ENCODE peak calls at places on chromosomes 16 and 17, in five cellular contexts. E, U, G, K and R are unnamed samples.

GRCh38 chr16:28935924-28936783 is 4.4 kb downstream of the CD19 start:
- DNase-seq in E (peak; percentile 69), U (peak; percentile 88), G (no peak), K (peak; percentile 98), R (peak; percentile 89)

GRCh38 chr17:82375359-82376041 is 3.9 kb downstream of the UTS2R start:
- DNase-seq in E (no peak), U (no peak), G (no peak), K (no peak), R (peak; percentile 59)

GRCh38 chr16:2507679-2508064 is 6.1 kb upstream of the ATP6V0C start:
- DNase-seq in E (no peak), U (no peak), G (no peak), K (no peak), R (no peak)

GRCh38 chr17:82019905-82020873 is 2.5 kb downstream of the CENPX start:
- DNase-seq in E (peak; percentile 56), U (peak; percentile 77), G (no peak), K (peak; percentile 74), R (peak; percentile 88)

GRCh38 chr17:68378202-68379149 is 78.8 kb downstream of the WIPI1 start:
- DNase-seq in E (peak; percentile 63), U (peak; percentile 100), G (no peak), K (no peak), R (peak; percentile 26)

GRCh38 chr17:4247981-4248388 is 15.8 kb downstream of the ANKFY1 start:
- DNase-seq in E (peak; percentile 23), U (peak; percentile 55), G (no peak), K (peak; percentile 29), R (no peak)

GRCh38 chr17:2435852-2436251 is 35.0 kb upstream of the MNT start:
- DNase-seq in E (no peak), U (no peak), G (no peak), K (no peak), R (no peak)

GRCh38 chr16:86470964-86471363 is 39.4 kb upstream of the FOXF1 start:
- DNase-seq in E (no peak), U (no peak), G (no peak), K (no peak), R (no peak)

GRCh38 chr17:52145496-52145895 is 13.0 kb downstream of the CA10 start:
- DNase-seq in E (no peak), U (no peak), G (no peak), K (no peak), R (no peak)

GRCh38 chr16:83602797-83603735 is 204.7 kb upstream of the HSBP1 start:
- DNase-seq in E (no peak), U (no peak), G (no peak), K (no peak), R (no peak)

GRCh38 chr17:38557395-38557794 is 48.4 kb downstream of the SRCIN1 start:
- DNase-seq in E (no peak), U (no peak), G (no peak), K (no peak), R (no peak)

GRCh38 chr17:78128616-78129384 is at the start of gene TMC6:
- DNase-seq in E (peak; percentile 64), U (peak; percentile 87), G (no peak), K (peak; percentile 94), R (peak; percentile 93)

GRCh38 chr17:14010999-14011692 is 58.2 kb upstream of the COX10 start:
- DNase-seq in E (no peak), U (no peak), G (no peak), K (no peak), R (no peak)

GRCh38 chr16:89986600-89986999 is 32.7 kb downstream of the DBNDD1 start:
- DNase-seq in E (no peak), U (no peak), G (no peak), K (no peak), R (no peak)

GRCh38 chr17:65103896-65104295 is 33.3 kb upstream of the RGS9 start:
- DNase-seq in E (no peak), U (no peak), G (no peak), K (no peak), R (no peak)

GRCh38 chr17:42518755-42519545 is 17.1 kb upstream of the NAGLU start:
- DNase-seq in E (no peak), U (peak; percentile 63), G (no peak), K (peak; percentile 78), R (no peak)

GRCh38 chr17:42519546-42520444 is 16.2 kb upstream of the NAGLU start:
- DNase-seq in E (peak; percentile 92), U (peak; percentile 90), G (no peak), K (no peak), R (no peak)

GRCh38 chr17:42521666-42522262 is 14.3 kb upstream of the NAGLU start:
- DNase-seq in E (no peak), U (no peak), G (no peak), K (no peak), R (no peak)

GRCh38 chr17:42521036-42521435 is 15.0 kb upstream of the NAGLU start:
- DNase-seq in E (no peak), U (no peak), G (no peak), K (no peak), R (no peak)

GRCh38 chr17:42520540-42520951 is 15.5 kb upstream of the NAGLU start:
- DNase-seq in E (no peak), U (peak; percentile 55), G (no peak), K (peak; percentile 57), R (no peak)
- TF ChIP-seq ZBTB33 in E (no peak), U (no peak), G (no peak), K (no peak), R (no peak)

GRCh38 chr17:63247706-63248105 is 198.4 kb downstream of the CYB561 start:
- DNase-seq in E (no peak), U (no peak), G (no peak), K (no peak), R (peak; percentile 16)

GRCh38 chr17:63249256-63250006 is 196.7 kb downstream of the CYB561 start:
- DNase-seq in E (no peak), U (no peak), G (no peak), K (no peak), R (no peak)

GRCh38 chr17:63246344-63246743 is 199.8 kb downstream of the CYB561 start:
- DNase-seq in E (no peak), U (no peak), G (no peak), K (no peak), R (peak; percentile 55)

DNA sequence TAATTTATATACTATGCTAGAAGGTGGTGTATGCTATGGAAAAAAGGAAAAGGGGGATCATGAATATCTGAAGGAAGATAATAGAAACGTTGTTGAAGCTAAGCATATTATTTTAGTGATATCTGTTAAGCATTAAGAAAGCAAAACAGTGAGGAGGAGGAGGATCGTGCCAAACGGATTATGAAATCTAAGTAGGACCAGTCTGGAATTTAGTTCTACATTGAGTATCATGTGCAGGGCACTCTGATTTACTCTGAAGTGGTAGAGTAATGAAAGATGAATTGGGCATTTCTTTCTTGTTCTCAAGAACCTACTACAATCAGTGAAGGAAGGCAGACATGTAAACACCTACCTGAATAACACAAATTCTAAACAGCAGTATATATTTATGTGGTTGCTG is 195.3 kb downstream of the CYB561 start:
- DNase-seq in E (no peak), U (no peak), G (no peak), K (no peak), R (no peak)
- TF ChIP-seq YY1 in E (no peak), U (no peak), G (no peak), K (no peak), R (no peak)

GRCh38 chr17:61410100-61410551 is 10.5 kb downstream of the TBX2 start:
- DNase-seq in E (no peak), U (no peak), G (no peak), K (no peak), R (peak; percentile 56)
- TF ChIP-seq RAD21 in E (no peak), U (no peak), G (no peak), K (no peak), R (no peak)

GRCh38 chr17:7982666-7983065 is 19.7 kb upstream of the GUCY2D start:
- DNase-seq in E (no peak), U (no peak), G (no peak), K (no peak), R (no peak)
- TF ChIP-seq ZBTB33 in E (no peak), U (no peak), G (no peak), K (no peak), R (no peak)

GRCh38 chr17:63445571-63446217 is 412 bp downstream of the CYB561 start:
- DNase-seq in E (peak; percentile 58), U (no peak), G (no peak), K (no peak), R (peak; percentile 94)
- TF ChIP-seq YY1 in E (no peak), U (no peak), G (peak; percentile 9), K (no peak), R (no peak)